ENCODE peak calls at places on chromosome 15, in ten cellular contexts. One of them, this sample, is unnamed.
A peak's percentile ranks its signal among the peaks of the same experiment; 100 is the strongest.

GRCh38 chr15:68224546-68225250 is 4.8 kb downstream of the CLN6 start:
- DNase-seq in HCT116: no peak
- DNase-seq in activated CD4-positive, CD25-positive, alpha-beta regulatory T cell: no peak
- DNase-seq in endothelial cell of umbilical vein: no peak
- DNase-seq in Daoy: no peak
- DNase-seq in germinal center: no peak
- DNase-seq in RCC 7860: no peak
- DNase-seq in HT-29: no peak
- DNase-seq in SJSA1: no peak
- DNase-seq in glutamatergic neuron: no peak
- DNase-seq in this sample: no peak

GRCh38 chr15:65870889-65871533 is 1.7 kb downstream of the RAB11A start:
- DNase-seq in glutamatergic neuron: no peak
- DNase-seq in endothelial cell of umbilical vein: peak; percentile 76
- DNase-seq in activated CD4-positive, CD25-positive, alpha-beta regulatory T cell: no peak
- DNase-seq in SJSA1: peak; percentile 6
- DNase-seq in HCT116: no peak
- DNase-seq in HT-29: peak; percentile 88
- DNase-seq in germinal center: peak; percentile 15
- DNase-seq in RCC 7860: peak; percentile 24
- DNase-seq in Daoy: peak; percentile 11
- DNase-seq in this sample: peak; percentile 46

GRCh38 chr15:34616613-34617012 is 33.2 kb upstream of the GOLGA8B start:
- DNase-seq in germinal center: no peak
- DNase-seq in HCT116: peak; percentile 38
- DNase-seq in glutamatergic neuron: no peak
- DNase-seq in HT-29: peak; percentile 65
- DNase-seq in endothelial cell of umbilical vein: peak; percentile 53
- DNase-seq in SJSA1: peak; percentile 25
- DNase-seq in RCC 7860: peak; percentile 7
- DNase-seq in Daoy: peak; percentile 47
- DNase-seq in activated CD4-positive, CD25-positive, alpha-beta regulatory T cell: no peak
- DNase-seq in this sample: peak; percentile 54

GRCh38 chr15:67809441-67809840 is 15.9 kb upstream of the SKOR1 start:
- DNase-seq in Daoy: no peak
- DNase-seq in HCT116: no peak
- DNase-seq in endothelial cell of umbilical vein: no peak
- DNase-seq in germinal center: no peak
- DNase-seq in activated CD4-positive, CD25-positive, alpha-beta regulatory T cell: no peak
- DNase-seq in SJSA1: no peak
- DNase-seq in RCC 7860: no peak
- DNase-seq in glutamatergic neuron: no peak
- DNase-seq in HT-29: no peak
- DNase-seq in this sample: no peak

GRCh38 chr15:40345867-40346578 is 4.8 kb upstream of the PHGR1 start:
- DNase-seq in endothelial cell of umbilical vein: no peak
- DNase-seq in activated CD4-positive, CD25-positive, alpha-beta regulatory T cell: no peak
- DNase-seq in HT-29: peak; percentile 85
- DNase-seq in glutamatergic neuron: no peak
- DNase-seq in Daoy: no peak
- DNase-seq in SJSA1: no peak
- DNase-seq in RCC 7860: no peak
- DNase-seq in HCT116: no peak
- DNase-seq in germinal center: no peak
- DNase-seq in this sample: no peak

GRCh38 chr15:41465822-41466421 is 27.8 kb upstream of the ITPKA start:
- DNase-seq in HT-29: peak; percentile 76
- DNase-seq in endothelial cell of umbilical vein: peak; percentile 75
- DNase-seq in germinal center: peak; percentile 50
- DNase-seq in RCC 7860: peak; percentile 36
- DNase-seq in SJSA1: peak; percentile 42
- DNase-seq in Daoy: peak; percentile 32
- DNase-seq in activated CD4-positive, CD25-positive, alpha-beta regulatory T cell: no peak
- DNase-seq in HCT116: peak; percentile 45
- DNase-seq in glutamatergic neuron: no peak
- DNase-seq in this sample: peak; percentile 43

GRCh38 chr15:100994597-100995446 is 75.7 kb downstream of the LRRK1 start:
- DNase-seq in germinal center: no peak
- DNase-seq in activated CD4-positive, CD25-positive, alpha-beta regulatory T cell: no peak
- DNase-seq in glutamatergic neuron: no peak
- DNase-seq in HT-29: no peak
- DNase-seq in RCC 7860: no peak
- DNase-seq in HCT116: no peak
- DNase-seq in Daoy: no peak
- DNase-seq in endothelial cell of umbilical vein: no peak
- DNase-seq in SJSA1: no peak
- DNase-seq in this sample: no peak

GRCh38 chr15:75725021-75725718 is 12.5 kb upstream of the CSPG4 start:
- DNase-seq in glutamatergic neuron: no peak
- DNase-seq in HCT116: no peak
- DNase-seq in SJSA1: no peak
- DNase-seq in HT-29: no peak
- DNase-seq in germinal center: no peak
- DNase-seq in Daoy: no peak
- DNase-seq in endothelial cell of umbilical vein: no peak
- DNase-seq in activated CD4-positive, CD25-positive, alpha-beta regulatory T cell: no peak
- DNase-seq in RCC 7860: no peak
- DNase-seq in this sample: no peak

GRCh38 chr15:59997070-59997701 is 6.9 kb upstream of the FOXB1 start:
- DNase-seq in HCT116: no peak
- DNase-seq in HT-29: no peak
- DNase-seq in germinal center: peak; percentile 55
- DNase-seq in activated CD4-positive, CD25-positive, alpha-beta regulatory T cell: peak; percentile 17
- DNase-seq in SJSA1: peak; percentile 43
- DNase-seq in endothelial cell of umbilical vein: no peak
- DNase-seq in glutamatergic neuron: peak; percentile 47
- DNase-seq in Daoy: peak; percentile 66
- DNase-seq in RCC 7860: no peak
- DNase-seq in this sample: no peak

GRCh38 chr15:90008607-90009006 is 7.5 kb downstream of the ZNF710 start:
- DNase-seq in activated CD4-positive, CD25-positive, alpha-beta regulatory T cell: no peak
- DNase-seq in glutamatergic neuron: no peak
- DNase-seq in HCT116: no peak
- DNase-seq in RCC 7860: no peak
- DNase-seq in endothelial cell of umbilical vein: no peak
- DNase-seq in HT-29: no peak
- DNase-seq in SJSA1: no peak
- DNase-seq in Daoy: no peak
- DNase-seq in germinal center: no peak
- DNase-seq in this sample: no peak

GRCh38 chr15:68541743-68542142 is 37.0 kb upstream of the CORO2B start:
- DNase-seq in SJSA1: no peak
- DNase-seq in HT-29: no peak
- DNase-seq in glutamatergic neuron: no peak
- DNase-seq in endothelial cell of umbilical vein: no peak
- DNase-seq in germinal center: no peak
- DNase-seq in activated CD4-positive, CD25-positive, alpha-beta regulatory T cell: no peak
- DNase-seq in Daoy: no peak
- DNase-seq in HCT116: no peak
- DNase-seq in RCC 7860: no peak
- DNase-seq in this sample: no peak

GRCh38 chr15:90891346-90891949 is 7.1 kb downstream of the FES start:
- DNase-seq in RCC 7860: no peak
- DNase-seq in Daoy: no peak
- DNase-seq in HCT116: no peak
- DNase-seq in SJSA1: no peak
- DNase-seq in germinal center: no peak
- DNase-seq in activated CD4-positive, CD25-positive, alpha-beta regulatory T cell: no peak
- DNase-seq in endothelial cell of umbilical vein: no peak
- DNase-seq in HT-29: no peak
- DNase-seq in glutamatergic neuron: no peak
- DNase-seq in this sample: no peak

GRCh38 chr15:88242586-88242985 is 14.0 kb downstream of the NTRK3 start:
- DNase-seq in activated CD4-positive, CD25-positive, alpha-beta regulatory T cell: no peak
- DNase-seq in HCT116: no peak
- DNase-seq in glutamatergic neuron: no peak
- DNase-seq in RCC 7860: no peak
- DNase-seq in HT-29: no peak
- DNase-seq in Daoy: no peak
- DNase-seq in SJSA1: no peak
- DNase-seq in endothelial cell of umbilical vein: no peak
- DNase-seq in germinal center: no peak
- DNase-seq in this sample: no peak

GRCh38 chr15:59792359-59792758 is 103.2 kb upstream of the BNIP2 start:
- DNase-seq in endothelial cell of umbilical vein: no peak
- DNase-seq in HT-29: no peak
- DNase-seq in activated CD4-positive, CD25-positive, alpha-beta regulatory T cell: no peak
- DNase-seq in HCT116: no peak
- DNase-seq in glutamatergic neuron: no peak
- DNase-seq in RCC 7860: no peak
- DNase-seq in SJSA1: no peak
- DNase-seq in germinal center: no peak
- DNase-seq in Daoy: peak; percentile 8
- DNase-seq in this sample: no peak

GRCh38 chr15:101446527-101447167 is 42.9 kb downstream of the PCSK6 start:
- DNase-seq in glutamatergic neuron: no peak
- DNase-seq in Daoy: no peak
- DNase-seq in HT-29: no peak
- DNase-seq in HCT116: no peak
- DNase-seq in germinal center: no peak
- DNase-seq in endothelial cell of umbilical vein: no peak
- DNase-seq in RCC 7860: no peak
- DNase-seq in activated CD4-positive, CD25-positive, alpha-beta regulatory T cell: no peak
- DNase-seq in SJSA1: no peak
- DNase-seq in this sample: peak; percentile 57

GRCh38 chr15:38707802-38708671 is 143.4 kb upstream of the RASGRP1 start:
- DNase-seq in HT-29: peak; percentile 82
- DNase-seq in RCC 7860: peak; percentile 48
- DNase-seq in Daoy: peak; percentile 72
- DNase-seq in endothelial cell of umbilical vein: peak; percentile 87
- DNase-seq in activated CD4-positive, CD25-positive, alpha-beta regulatory T cell: no peak
- DNase-seq in HCT116: peak; percentile 53
- DNase-seq in glutamatergic neuron: peak; percentile 28
- DNase-seq in SJSA1: peak; percentile 63
- DNase-seq in germinal center: peak; percentile 52
- DNase-seq in this sample: peak; percentile 62

GRCh38 chr15:32867313-32867626 is 149.5 kb downstream of the GREM1 start:
- DNase-seq in endothelial cell of umbilical vein: no peak
- DNase-seq in glutamatergic neuron: no peak
- DNase-seq in germinal center: no peak
- DNase-seq in activated CD4-positive, CD25-positive, alpha-beta regulatory T cell: no peak
- DNase-seq in SJSA1: peak; percentile 86
- DNase-seq in RCC 7860: peak; percentile 93
- DNase-seq in HT-29: peak; percentile 4
- DNase-seq in Daoy: peak; percentile 83
- DNase-seq in HCT116: peak; percentile 68
- DNase-seq in this sample: peak; percentile 83